ENCODE peak calls at places on chromosome 5, in seven cellular contexts. D is aorta, M is upper lobe of right lung, Y is SW 1271, K is GM04504, S is cardiac septum, C is lower lobe of right lung. Z is an unnamed sample.

GRCh38 chr5:31415009-31415923 is 116.6 kb downstream of the DROSHA start:
- DNase-seq in D (no peak), M (no peak), Y (no peak), K (no peak), S (no peak), C (no peak), Z (no peak)

GRCh38 chr5:14399054-14399657 is 182.4 kb upstream of the OTULINL start:
- DNase-seq in D (no peak), M (no peak), Y (peak), K (no peak), S (no peak), C (no peak), Z (peak)

GRCh38 chr5:1118738-1119137 is 6.9 kb upstream of the SLC12A7 start:
- DNase-seq in D (no peak), M (no peak), Y (no peak), K (no peak), S (no peak), C (no peak), Z (peak)

GRCh38 chr5:77957-78804 is 13.8 kb upstream of the PLEKHG4B start:
- DNase-seq in D (no peak), M (no peak), Y (peak), K (no peak), S (no peak), C (no peak), Z (peak)

GRCh38 chr5:11149136-11149535 is 388.1 kb upstream of the DAP start:
- DNase-seq in D (no peak), M (no peak), Y (no peak), K (no peak), S (no peak), C (no peak), Z (no peak)

GRCh38 chr5:111859533-111860270 is 102.7 kb upstream of the NREP start:
- DNase-seq in D (no peak), M (no peak), Y (no peak), K (peak), S (no peak), C (no peak), Z (no peak)

GRCh38 chr5:153520137-153520536 is 29.7 kb downstream of the GRIA1 start:
- DNase-seq in D (no peak), M (no peak), Y (no peak), K (no peak), S (no peak), C (no peak), Z (no peak)

GRCh38 chr5:100854594-100854993 is 48.5 kb downstream of the ST8SIA4 start:
- DNase-seq in D (no peak), M (no peak), Y (no peak), K (no peak), S (no peak), C (no peak), Z (peak)

GRCh38 chr5:143217804-143218160 is 185.7 kb downstream of the NR3C1 start:
- DNase-seq in D (no peak), M (no peak), Y (no peak), K (no peak), S (no peak), C (no peak), Z (no peak)

GRCh38 chr5:142783601-142784291 is 13.6 kb downstream of the ARHGAP26 start:
- DNase-seq in D (peak), M (no peak), Y (no peak), K (no peak), S (no peak), C (no peak), Z (peak)

GRCh38 chr5:157740211-157740610 is 3.3 kb upstream of the LSM11 start:
- DNase-seq in D (no peak), M (no peak), Y (no peak), K (no peak), S (no peak), C (no peak), Z (peak)

GRCh38 chr5:14782591-14782990 is 89.0 kb downstream of the ANKH start:
- DNase-seq in D (no peak), M (no peak), Y (no peak), K (no peak), S (no peak), C (no peak), Z (no peak)

GRCh38 chr5:103218164-103218563 is 40.4 kb upstream of the MACIR start:
- DNase-seq in D (no peak), M (no peak), Y (no peak), K (no peak), S (no peak), C (no peak), Z (no peak)

GRCh38 chr5:177140312-177140711 is 6.7 kb downstream of the NSD1 start:
- DNase-seq in D (peak), M (no peak), Y (no peak), K (no peak), S (no peak), C (no peak), Z (no peak)

GRCh38 chr5:1792842-1793266 is 6.8 kb downstream of the MRPL36 start:
- DNase-seq in D (peak), M (no peak), Y (no peak), K (no peak), S (no peak), C (no peak), Z (no peak)

GRCh38 chr5:87243161-87243877 is 24.4 kb upstream of the RASA1 start:
- DNase-seq in D (no peak), M (no peak), Y (no peak), K (peak), S (no peak), C (no peak), Z (no peak)

GRCh38 chr5:38601843-38602424 is 45.5 kb upstream of the LIFR start:
- DNase-seq in D (no peak), M (no peak), Y (no peak), K (no peak), S (no peak), C (no peak), Z (no peak)

GRCh38 chr5:56838409-56839039 is 23.2 kb downstream of the MAP3K1 start:
- DNase-seq in D (no peak), M (no peak), Y (no peak), K (peak), S (no peak), C (no peak), Z (no peak)

GRCh38 chr5:52148679-52149078 is 639.0 kb upstream of the ITGA1 start:
- DNase-seq in D (no peak), M (no peak), Y (no peak), K (no peak), S (no peak), C (no peak), Z (no peak)

GRCh38 chr5:91469517-91470165 is 86.5 kb upstream of the ARRDC3 start:
- DNase-seq in D (no peak), M (no peak), Y (no peak), K (no peak), S (no peak), C (no peak), Z (peak)

GRCh38 chr5:33180900-33181299 is 259.9 kb upstream of the TARS1 start:
- DNase-seq in D (no peak), M (no peak), Y (no peak), K (peak), S (no peak), C (no peak), Z (no peak)

GRCh38 chr5:175284806-175285205 is 159.2 kb downstream of the DRD1 start:
- DNase-seq in D (no peak), M (no peak), Y (no peak), K (no peak), S (no peak), C (no peak), Z (no peak)

GRCh38 chr5:118923295-118924005 is 64.9 kb downstream of the DTWD2 start:
- DNase-seq in D (no peak), M (no peak), Y (no peak), K (no peak), S (no peak), C (no peak), Z (no peak)

GRCh38 chr5:60634054-60634453 is 65.9 kb downstream of the DEPDC1B start:
- DNase-seq in D (no peak), M (no peak), Y (no peak), K (no peak), S (no peak), C (no peak), Z (no peak)

GRCh38 chr5:37771203-37771611 is 68.6 kb downstream of the GDNF start:
- DNase-seq in D (no peak), M (no peak), Y (no peak), K (no peak), S (no peak), C (no peak), Z (no peak)

GRCh38 chr5:16994576-16994975 is 58.5 kb upstream of the MYO10 start:
- DNase-seq in D (no peak), M (no peak), Y (no peak), K (no peak), S (no peak), C (no peak), Z (no peak)

GRCh38 chr5:178068293-178068692 is 45.0 kb upstream of the N4BP3 start:
- DNase-seq in D (no peak), M (no peak), Y (no peak), K (no peak), S (no peak), C (no peak), Z (no peak)

GRCh38 chr5:67515020-67515689 is 318.6 kb upstream of the CD180 start:
- DNase-seq in D (no peak), M (no peak), Y (no peak), K (no peak), S (no peak), C (no peak), Z (no peak)

GRCh38 chr5:61292130-61292672 is 39.9 kb upstream of the ZSWIM6 start:
- DNase-seq in D (no peak), M (no peak), Y (no peak), K (no peak), S (no peak), C (no peak), Z (no peak)

GRCh38 chr5:178115835-178116405 is 2.6 kb downstream of the N4BP3 start:
- DNase-seq in D (no peak), M (no peak), Y (no peak), K (no peak), S (no peak), C (no peak), Z (no peak)

GRCh38 chr5:145887976-145888574 is 15.3 kb upstream of the GRXCR2 start:
- DNase-seq in D (no peak), M (no peak), Y (no peak), K (peak), S (no peak), C (no peak), Z (peak)

GRCh38 chr5:59126665-59127354 is 543.9 kb downstream of the RAB3C start:
- DNase-seq in D (no peak), M (no peak), Y (no peak), K (no peak), S (no peak), C (no peak), Z (peak)

GRCh38 chr5:54091416-54092130 is 218.8 kb downstream of the ARL15 start:
- DNase-seq in D (no peak), M (no peak), Y (no peak), K (no peak), S (no peak), C (no peak), Z (no peak)

GRCh38 chr5:170345971-170346370 is 43.2 kb downstream of the KCNMB1 start:
- DNase-seq in D (no peak), M (no peak), Y (no peak), K (no peak), S (no peak), C (no peak), Z (no peak)

GRCh38 chr5:102581011-102581410 is 82.2 kb upstream of the SLCO6A1 start:
- DNase-seq in D (no peak), M (no peak), Y (no peak), K (no peak), S (no peak), C (no peak), Z (no peak)

GRCh38 chr5:77076961-77077820 is 9.9 kb downstream of the ZBED3 start:
- DNase-seq in D (peak), M (peak), Y (no peak), K (peak), S (peak), C (peak), Z (peak)

GRCh38 chr5:6184481-6184880 is 193.9 kb downstream of the MED10 start:
- DNase-seq in D (no peak), M (no peak), Y (no peak), K (no peak), S (no peak), C (no peak), Z (no peak)

GRCh38 chr5:108753877-108754276 is 6.2 kb downstream of the FER start:
- DNase-seq in D (no peak), M (no peak), Y (no peak), K (peak), S (no peak), C (no peak), Z (no peak)

Z was measured in BE2C.